ENCODE peak calls at places on chromosome 19, in eight cellular contexts. R is AG10803; I is activated gamma-delta T cell treated with anti-CD3 and anti-CD28 coated beads, Interleukin-2, amount 50 U/mL, for 16 hours; B is pancreas; U is uterus; X is WTC11; H is neuronal stem cell; W is coronary artery. S is an unnamed sample.
A peak's percentile ranks its signal among the peaks of the same experiment; 100 is the strongest.

GRCh38 chr19:58346961-58347929 is 6.0 kb downstream of the A1BG start:
- DNase-seq in X (peak; percentile 67), R (peak; percentile 70), I (peak; percentile 52), W (peak; percentile 83), U (peak; percentile 58), B (peak; percentile 75), H (peak; percentile 73), S (peak; percentile 91)

GRCh38 chr19:47641891-47642485 is 33.1 kb downstream of the BICRA start:
- DNase-seq in R (no peak), X (no peak), B (no peak), H (no peak), W (no peak), U (no peak), I (no peak), S (no peak)

GRCh38 chr19:16340092-16340491 is 15.5 kb downstream of the KLF2 start:
- DNase-seq in I (no peak), U (no peak), B (no peak), H (no peak), R (no peak), X (no peak), W (no peak), S (no peak)

GRCh38 chr19:45952691-45953505 is 20.8 kb downstream of the NOVA2 start:
- DNase-seq in I (no peak), W (no peak), R (peak; percentile 43), X (peak; percentile 95), B (peak; percentile 78), H (peak; percentile 80), U (peak; percentile 36), S (peak; percentile 76)

GRCh38 chr19:55552620-55553019 is 7.3 kb upstream of the SBK3 start:
- DNase-seq in U (no peak), W (no peak), B (no peak), H (no peak), I (no peak), R (peak; percentile 94), X (no peak), S (no peak)

GRCh38 chr19:41887711-41888382 is 4.9 kb downstream of the ARHGEF1 start:
- DNase-seq in B (peak; percentile 69), H (no peak), R (no peak), W (no peak), U (no peak), X (peak; percentile 73), I (peak; percentile 87), S (no peak)

GRCh38 chr19:55703790-55704215 is 28.8 kb downstream of the EPN1 start:
- DNase-seq in U (no peak), I (no peak), H (no peak), R (peak; percentile 9), X (peak; percentile 83), B (peak; percentile 88), W (no peak), S (peak; percentile 38)

GRCh38 chr19:653425-653824 is 9.6 kb downstream of the RNF126 start:
- DNase-seq in B (no peak), H (no peak), W (no peak), X (no peak), R (no peak), U (no peak), I (no peak), S (no peak)

GRCh38 chr19:38838208-38838985 is 6.8 kb upstream of the ECH1 start:
- DNase-seq in R (no peak), X (no peak), U (no peak), B (no peak), I (no peak), H (no peak), W (no peak), S (no peak)

GRCh38 chr19:41706741-41707501 is 1.5 kb upstream of the CEACAM5 start:
- DNase-seq in I (peak; percentile 43), U (peak; percentile 1), R (peak; percentile 12), W (peak; percentile 66), H (peak; percentile 2), B (peak; percentile 87), X (peak; percentile 88), S (no peak)

GRCh38 chr19:48780684-48781391 is 25.5 kb downstream of the FGF21 start:
- DNase-seq in B (no peak), H (no peak), W (no peak), I (no peak), X (no peak), R (peak; percentile 9), U (peak; percentile 41), S (no peak)

GRCh38 chr19:18029617-18030338 is 21.8 kb downstream of the ARRDC2 start:
- DNase-seq in R (peak; percentile 56), B (no peak), X (no peak), I (no peak), W (no peak), U (no peak), H (no peak), S (no peak)

GRCh38 chr19:21149877-21150276 is 8.0 kb downstream of the ZNF431 start:
- DNase-seq in B (no peak), U (no peak), X (no peak), R (no peak), I (no peak), W (no peak), H (no peak), S (no peak)

GRCh38 chr19:17532557-17532956 is 21.1 kb downstream of the PGLS start:
- DNase-seq in X (no peak), I (no peak), R (no peak), B (no peak), U (no peak), H (no peak), W (no peak), S (no peak)